ENCODE peak calls at places on chromosomes 13 and 19, in seven cellular contexts. B, X, S, G, Q, R and A are unnamed samples.

GRCh38 chr13:104086759-104087158 is 1020.5 kb upstream of the SLC10A2 start:
- DNase-seq in B (no peak), X (no peak), S (no peak), G (no peak), Q (no peak), R (no peak), A (no peak)

GRCh38 chr13:31631071-31631470 is 108.3 kb upstream of the RXFP2 start:
- DNase-seq in B (no peak), X (no peak), S (no peak), G (no peak), Q (no peak), R (no peak), A (no peak)

GRCh38 chr19:29843180-29844051 is 31.6 kb downstream of the CCNE1 start:
- DNase-seq in B (peak), X (no peak), S (peak), G (peak), Q (peak), R (no peak), A (no peak)

GRCh38 chr19:2478324-2478755 is 2.4 kb downstream of the GADD45B start:
- DNase-seq in B (peak), X (peak), S (peak), G (peak), Q (peak), R (no peak), A (no peak)

GRCh38 chr19:29881386-29881785 is 60.7 kb upstream of the URI1 start:
- DNase-seq in B (no peak), X (no peak), S (no peak), G (no peak), Q (no peak), R (no peak), A (no peak)

GRCh38 chr19:17479325-17479791 is 9.0 kb downstream of the SLC27A1 start:
- DNase-seq in B (no peak), X (no peak), S (no peak), G (no peak), Q (no peak), R (peak), A (no peak)

GRCh38 chr19:48315712-48316111 is 9.6 kb upstream of the EMP3 start:
- DNase-seq in B (no peak), X (no peak), S (no peak), G (no peak), Q (no peak), R (no peak), A (no peak)

GRCh38 chr19:18514800-18515682 is 6.8 kb downstream of the ELL start:
- DNase-seq in B (peak), X (peak), S (no peak), G (peak), Q (no peak), R (no peak), A (no peak)

GRCh38 chr19:55590621-55591020 is 8.7 kb downstream of the FIZ1 start:
- DNase-seq in B (no peak), X (no peak), S (peak), G (no peak), Q (peak), R (no peak), A (no peak)

GRCh38 chr19:44623080-44623479 is 9.7 kb downstream of the IGSF23 start:
- DNase-seq in B (no peak), X (no peak), S (no peak), G (no peak), Q (no peak), R (no peak), A (no peak)

DNA sequence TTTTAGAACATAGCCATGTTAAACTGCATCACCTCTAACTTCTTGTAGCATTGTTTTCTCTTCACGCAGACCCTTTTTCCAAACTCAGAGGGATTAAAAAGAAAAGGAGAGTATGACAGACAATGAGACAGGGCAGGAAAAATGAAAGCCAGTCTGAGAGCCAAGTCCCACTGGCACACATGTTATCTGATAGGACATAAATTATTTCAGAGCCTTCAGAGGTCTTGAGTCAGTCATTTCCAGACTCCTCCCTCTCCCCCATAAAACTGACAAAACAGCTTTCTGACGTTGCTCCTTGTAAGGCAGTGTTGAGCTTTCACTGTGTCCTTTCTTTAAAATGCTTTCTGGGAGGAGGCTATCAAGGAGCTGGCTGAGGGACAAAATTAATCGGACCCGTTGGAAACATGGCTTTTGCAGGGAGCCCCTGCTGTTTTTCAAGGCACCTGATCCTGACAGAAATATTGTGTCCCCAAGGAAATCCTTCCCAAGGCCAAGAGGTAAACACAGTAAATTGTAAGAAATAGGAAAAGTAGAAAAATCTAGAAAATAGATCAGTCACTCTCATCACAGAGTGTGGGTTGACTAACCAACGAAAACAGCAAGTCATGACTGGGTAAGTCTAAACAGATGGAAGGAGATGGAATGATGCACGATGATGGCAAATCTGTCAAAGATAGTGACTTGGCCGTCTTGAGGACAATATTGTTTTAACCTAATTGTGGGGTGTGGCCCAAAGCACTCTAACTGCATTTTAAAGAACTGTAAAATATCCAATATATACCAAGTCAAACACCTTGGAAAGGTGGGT is 89.7 kb downstream of the DCT start:
- DNase-seq in B (no peak), X (no peak), S (no peak), G (no peak), Q (no peak), R (no peak), A (no peak)
- H3K27ac ChIP-seq in B (no peak), X (no peak), S (no peak), G (no peak), Q (no peak), R (no peak), A (no peak)

GRCh38 chr13:51795419-51795818 is 8.5 kb downstream of the DHRS12 start:
- DNase-seq in B (no peak), X (no peak), S (no peak), G (no peak), Q (no peak), R (no peak), A (no peak)

GRCh38 chr13:51799261-51799660 is 4.7 kb downstream of the DHRS12 start:
- DNase-seq in B (no peak), X (no peak), S (no peak), G (no peak), Q (no peak), R (no peak), A (no peak)

GRCh38 chr13:51797664-51798488 is 6.1 kb downstream of the DHRS12 start:
- DNase-seq in B (no peak), X (peak), S (peak), G (no peak), Q (peak), R (no peak), A (no peak)

GRCh38 chr13:51794959-51795358 is 9.0 kb downstream of the DHRS12 start:
- DNase-seq in B (no peak), X (no peak), S (no peak), G (no peak), Q (no peak), R (no peak), A (no peak)

GRCh38 chr13:51793570-51794273 is 10.2 kb downstream of the DHRS12 start:
- DNase-seq in B (no peak), X (no peak), S (peak), G (no peak), Q (no peak), R (no peak), A (no peak)
- H3K27ac ChIP-seq in B (no peak), X (peak), S (no peak), G (peak), Q (no peak), R (no peak), A (no peak)

GRCh38 chr19:13014921-13015280 is 19.6 kb downstream of the NFIX start:
- DNase-seq in B (no peak), X (no peak), S (no peak), G (no peak), Q (peak), R (no peak), A (no peak)
- H3K27ac ChIP-seq in B (peak), X (peak), S (no peak), G (peak), Q (no peak), R (peak), A (peak)

DNA sequence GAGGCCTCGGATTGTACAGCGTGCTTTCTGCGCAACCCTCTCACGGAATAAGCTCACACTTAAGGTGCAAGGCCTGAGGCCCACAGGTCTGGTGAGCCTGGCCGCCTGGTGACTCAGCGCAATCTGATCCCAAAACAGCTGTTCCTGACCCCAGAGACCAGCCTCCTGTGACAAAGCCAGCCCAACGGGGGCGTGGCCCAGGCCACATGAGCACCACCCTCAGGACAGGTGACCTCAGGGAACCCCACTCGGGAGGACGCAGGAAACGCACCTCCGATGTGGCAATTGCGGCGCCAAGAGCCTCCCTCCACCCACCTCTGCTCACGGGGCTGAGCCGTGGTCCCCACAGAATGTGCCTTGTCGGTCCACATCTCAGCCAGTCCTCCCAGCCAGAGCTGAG is 26.4 kb downstream of the GRTP1 start:
- DNase-seq in B (no peak), X (no peak), S (no peak), G (peak), Q (peak), R (no peak), A (no peak)
- H3K27ac ChIP-seq in B (no peak), X (no peak), S (no peak), G (no peak), Q (no peak), R (no peak), A (no peak)

GRCh38 chr13:40611635-40612422 is 54.6 kb downstream of the FOXO1 start:
- DNase-seq in B (no peak), X (no peak), S (no peak), G (no peak), Q (no peak), R (no peak), A (no peak)
- H3K27ac ChIP-seq in B (no peak), X (peak), S (peak), G (no peak), Q (peak), R (no peak), A (no peak)

GRCh38 chr19:53659292-53659691 is 27.5 kb downstream of the DPRX start:
- DNase-seq in B (no peak), X (no peak), S (no peak), G (no peak), Q (peak), R (no peak), A (peak)
- H3K27ac ChIP-seq in B (no peak), X (no peak), S (no peak), G (no peak), Q (peak), R (no peak), A (no peak)

GRCh38 chr19:12484011-12484370 is 625 bp downstream of the ZNF709 start:
- DNase-seq in B (no peak), X (no peak), S (no peak), G (no peak), Q (no peak), R (no peak), A (no peak)
- H3K27ac ChIP-seq in B (peak), X (peak), S (peak), G (peak), Q (no peak), R (peak), A (no peak)

GRCh38 chr13:77218274-77218673 is 108.6 kb downstream of the MYCBP2 start:
- DNase-seq in B (no peak), X (no peak), S (no peak), G (no peak), Q (no peak), R (no peak), A (no peak)

GRCh38 chr13:77222000-77222690 is 104.7 kb downstream of the MYCBP2 start:
- DNase-seq in B (no peak), X (no peak), S (peak), G (no peak), Q (no peak), R (no peak), A (no peak)

GRCh38 chr13:77215543-77215942 is 111.4 kb downstream of the MYCBP2 start:
- DNase-seq in B (no peak), X (no peak), S (no peak), G (no peak), Q (no peak), R (no peak), A (no peak)

GRCh38 chr13:77222909-77223308 is 104.0 kb downstream of the MYCBP2 start:
- DNase-seq in B (no peak), X (no peak), S (no peak), G (no peak), Q (no peak), R (no peak), A (no peak)

DNA sequence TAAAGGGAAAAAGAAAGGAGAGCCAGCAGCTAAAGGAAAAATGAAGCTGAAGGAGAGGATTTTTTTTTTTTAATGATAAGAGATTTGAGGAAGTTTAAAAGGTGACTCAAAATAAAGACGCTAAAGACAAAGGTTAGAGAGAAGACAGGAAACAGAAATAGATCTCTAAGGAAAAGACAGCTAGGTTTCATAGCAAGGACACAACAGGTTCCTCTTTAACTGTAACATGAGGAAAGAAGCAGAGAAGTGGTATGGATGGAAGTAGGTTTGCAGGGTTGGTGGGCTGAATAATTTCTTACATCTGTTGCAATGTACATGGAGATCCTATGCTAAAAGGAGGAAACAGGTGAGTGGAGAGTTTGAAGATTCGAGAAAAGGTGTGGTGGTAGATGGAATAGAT is 107.5 kb downstream of the MYCBP2 start:
- DNase-seq in B (no peak), X (no peak), S (no peak), G (no peak), Q (no peak), R (no peak), A (no peak)
- H3K27ac ChIP-seq in B (no peak), X (no peak), S (no peak), G (no peak), Q (no peak), R (no peak), A (no peak)

DNA sequence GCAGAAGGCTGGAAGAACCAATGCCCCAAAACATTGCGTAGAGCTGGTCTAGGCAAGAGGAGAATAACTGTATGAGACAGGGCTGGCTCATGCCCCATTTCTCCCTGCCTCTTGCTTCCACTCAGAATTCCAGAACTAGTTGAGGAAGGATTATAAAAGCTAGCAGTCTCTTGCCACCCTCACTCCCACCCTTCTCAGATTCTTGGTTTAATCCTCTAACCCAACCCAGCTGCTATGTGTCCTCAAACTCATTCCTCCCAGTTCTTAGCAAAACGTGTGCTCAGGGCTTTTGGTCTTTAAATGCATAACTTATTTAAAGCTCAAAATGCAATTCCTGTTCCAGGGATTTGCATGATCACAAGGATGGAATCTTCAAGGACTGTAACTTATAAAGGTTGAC is 466.2 kb downstream of the COG6 start:
- DNase-seq in B (no peak), X (no peak), S (no peak), G (no peak), Q (no peak), R (no peak), A (no peak)
- H3K27ac ChIP-seq in B (no peak), X (no peak), S (no peak), G (no peak), Q (no peak), R (no peak), A (no peak)